ENCODE peak calls at places on chromosomes 11 and 22, in five cellular contexts. G is bronchial epithelial cell; J is amniotic stem cell; T is GM04504; Y is activated CD4-positive, alpha-beta T cell treated with anti-CD3 and anti-CD28 coated beads, Interleukin-2, amount 50 U/mL, for 4 hours. E is an unnamed sample.

GRCh38 chr11:91104237-91104636 is 881.4 kb upstream of the CHORDC1 start:
- DNase-seq in G (peak; percentile 75), J (peak; percentile 39), T (no peak), Y (no peak), E (no peak)

GRCh38 chr11:130798280-130798679 is 118.0 kb downstream of the SNX19 start:
- DNase-seq in G (peak; percentile 75), J (peak; percentile 69), T (peak; percentile 92), Y (no peak), E (peak; percentile 91)

GRCh38 chr11:63508009-63508408 is 2.1 kb downstream of the LGALS12 start:
- DNase-seq in G (no peak), J (no peak), T (no peak), Y (no peak), E (no peak)

GRCh38 chr11:88709567-88709966 is 356.2 kb downstream of the GRM5 start:
- DNase-seq in G (peak; percentile 83), J (no peak), T (no peak), Y (no peak), E (no peak)

GRCh38 chr11:6640985-6641701 is 14.5 kb downstream of the DCHS1 start:
- DNase-seq in G (no peak), J (no peak), T (no peak), Y (no peak), E (no peak)

GRCh38 chr11:119567667-119568582 is 145.0 kb upstream of the THY1 start:
- DNase-seq in G (peak; percentile 58), J (peak; percentile 72), T (peak; percentile 84), Y (no peak), E (peak; percentile 65)

GRCh38 chr11:86660011-86660595 is 12.3 kb downstream of the ME3 start:
- DNase-seq in G (peak; percentile 60), J (peak; percentile 3), T (peak; percentile 58), Y (no peak), E (no peak)

GRCh38 chr11:59578369-59578768 is 37.2 kb downstream of the OSBP start:
- DNase-seq in G (no peak), J (no peak), T (no peak), Y (no peak), E (no peak)

GRCh38 chr22:16387088-16387487 is 205.5 kb downstream of the CCT8L2 start:
- DNase-seq in G (no peak), J (no peak), T (no peak), Y (no peak), E (no peak)

GRCh38 chr11:19185516-19186052 is 16.2 kb downstream of the CSRP3 start:
- DNase-seq in G (no peak), J (no peak), T (no peak), Y (no peak), E (no peak)

GRCh38 chr11:94623120-94623735 is 56.1 kb downstream of the PIWIL4 start:
- DNase-seq in G (peak; percentile 89), J (peak; percentile 55), T (peak; percentile 61), Y (peak; percentile 17), E (peak; percentile 57)

GRCh38 chr22:37409557-37409956 is 17.7 kb downstream of the ELFN2 start:
- DNase-seq in G (no peak), J (no peak), T (no peak), Y (no peak), E (no peak)

GRCh38 chr11:120752668-120753067 is 241.1 kb downstream of the GRIK4 start:
- DNase-seq in G (no peak), J (no peak), T (no peak), Y (no peak), E (no peak)

GRCh38 chr11:96279421-96280290 is 63.3 kb downstream of the MAML2 start:
- DNase-seq in G (peak; percentile 89), J (no peak), T (no peak), Y (no peak), E (no peak)

GRCh38 chr11:27468209-27468608 is 4.4 kb downstream of the LGR4 start:
- DNase-seq in G (peak; percentile 96), J (no peak), T (peak; percentile 80), Y (no peak), E (peak; percentile 68)

GRCh38 chr11:131924446-131925240 is 554.2 kb downstream of the NTM start:
- DNase-seq in G (no peak), J (no peak), T (no peak), Y (no peak), E (no peak)

GRCh38 chr22:47963660-47964059 is 1201.2 kb downstream of the TBC1D22A start:
- DNase-seq in G (no peak), J (no peak), T (no peak), Y (no peak), E (no peak)

GRCh38 chr22:42905702-42906183 is 48.7 kb upstream of the ARFGAP3 start:
- DNase-seq in G (no peak), J (no peak), T (no peak), Y (no peak), E (no peak)

GRCh38 chr11:31813961-31814868 is 3.1 kb upstream of the PAX6 start:
- DNase-seq in G (no peak), J (no peak), T (no peak), Y (no peak), E (no peak)

GRCh38 chr22:30675436-30675835 is 7.8 kb upstream of the DUSP18 start:
- DNase-seq in G (no peak), J (no peak), T (no peak), Y (no peak), E (no peak)

GRCh38 chr11:93542753-93543246 is 391 bp downstream of the SMCO4 start:
- DNase-seq in G (no peak), J (no peak), T (no peak), Y (no peak), E (no peak)

GRCh38 chr22:35986085-35986484 is 42.5 kb downstream of the RBFOX2 start:
- DNase-seq in G (no peak), J (no peak), T (no peak), Y (no peak), E (no peak)

GRCh38 chr11:126716456-126717083 is 284.0 kb downstream of the KIRREL3 start:
- DNase-seq in G (no peak), J (no peak), T (no peak), Y (no peak), E (no peak)

GRCh38 chr22:25156736-25157135 is 42.9 kb upstream of the CRYBB3 start:
- DNase-seq in G (no peak), J (no peak), T (no peak), Y (no peak), E (no peak)

GRCh38 chr11:94837317-94837716 is 69.2 kb downstream of the AMOTL1 start:
- DNase-seq in G (no peak), J (no peak), T (no peak), Y (no peak), E (no peak)

GRCh38 chr22:23383491-23384450 is 196.3 kb downstream of the IGLL1 start:
- DNase-seq in G (no peak), J (no peak), T (no peak), Y (no peak), E (no peak)

GRCh38 chr11:104219081-104219480 is 55.1 kb upstream of the PDGFD start:
- DNase-seq in G (no peak), J (no peak), T (no peak), Y (no peak), E (no peak)

E was measured in AG09309.